ENCODE peak calls at places on chromosomes 13 and 19, in seven cellular contexts. Q is amygdala, X is AG10803, L is NCI-H510A treated with DMSO at 0.1 percent for 48 hours, N is bronchial epithelial cell, A is EL, B is D721Med. C is an unnamed sample.

GRCh38 chr13:40315416-40316064 is 350.9 kb downstream of the FOXO1 start:
- DNase-seq in B (no peak), A (no peak), X (no peak), Q (no peak), N (peak; percentile 74), L (no peak), C (no peak)

GRCh38 chr13:109764474-109765292 is 21.7 kb downstream of the IRS2 start:
- DNase-seq in X (no peak), Q (peak; percentile 11), B (peak; percentile 68), N (peak; percentile 63), L (peak; percentile 23), A (no peak), C (peak; percentile 31)

GRCh38 chr13:57992416-57992815 is 360.9 kb downstream of the PCDH17 start:
- DNase-seq in N (peak; percentile 16), Q (no peak), A (no peak), L (no peak), B (no peak), X (no peak), C (no peak)

GRCh38 chr13:24618219-24618955 is 61.8 kb upstream of the ATP12A start:
- DNase-seq in N (peak; percentile 15), A (no peak), X (no peak), L (no peak), Q (no peak), B (no peak), C (no peak)

GRCh38 chr19:44960906-44961734 is 5.9 kb downstream of the CLPTM1 start:
- DNase-seq in A (no peak), B (no peak), X (no peak), Q (no peak), N (no peak), L (no peak), C (no peak)

GRCh38 chr19:7292352-7292949 is 1.8 kb downstream of the INSR start:
- DNase-seq in Q (no peak), A (no peak), L (no peak), N (no peak), X (no peak), B (no peak), C (no peak)

GRCh38 chr19:38799104-38799503 is 10.1 kb downstream of the LGALS7B start:
- DNase-seq in A (no peak), N (no peak), X (no peak), Q (no peak), B (no peak), L (no peak), C (no peak)

GRCh38 chr13:80339578-80339840 is 1.4 kb downstream of the SPRY2 start:
- DNase-seq in B (no peak), Q (no peak), X (no peak), L (no peak), A (no peak), N (no peak), C (no peak)

GRCh38 chr13:113860051-113860471 is 3.8 kb downstream of the GAS6 start:
- DNase-seq in L (no peak), X (no peak), Q (no peak), N (no peak), B (no peak), A (no peak), C (no peak)

GRCh38 chr13:66353664-66354063 is 876.5 kb downstream of the PCDH9 start:
- DNase-seq in Q (no peak), A (no peak), N (no peak), B (no peak), X (no peak), L (peak; percentile 32), C (peak; percentile 31)

GRCh38 chr13:39893808-39894207 is 238.3 kb downstream of the COG6 start:
- DNase-seq in Q (no peak), A (no peak), N (no peak), L (no peak), X (no peak), B (no peak), C (no peak)

GRCh38 chr19:1997353-1998233 is 17.9 kb downstream of the BTBD2 start:
- DNase-seq in L (no peak), X (no peak), A (no peak), B (no peak), Q (no peak), N (peak; percentile 69), C (no peak)

GRCh38 chr19:47633516-47633915 is 24.6 kb downstream of the BICRA start:
- DNase-seq in N (peak; percentile 95), Q (no peak), A (no peak), X (no peak), B (no peak), L (peak; percentile 33), C (no peak)

GRCh38 chr13:21671793-21672680 is 1.2 kb downstream of the FGF9 start:
- DNase-seq in L (peak; percentile 31), X (no peak), Q (no peak), N (no peak), A (no peak), B (no peak), C (no peak)

GRCh38 chr13:28685892-28686291 is 27.0 kb downstream of the POMP start:
- DNase-seq in A (no peak), L (no peak), B (no peak), X (no peak), N (no peak), Q (no peak), C (no peak)

GRCh38 chr13:67588607-67589006 is 358.5 kb upstream of the PCDH9 start:
- DNase-seq in A (no peak), B (no peak), X (no peak), N (no peak), Q (no peak), L (no peak), C (no peak)

GRCh38 chr13:109205315-109205714 is 575.9 kb downstream of the MYO16 start:
- DNase-seq in N (peak; percentile 17), B (no peak), X (no peak), Q (no peak), A (peak; percentile 17), L (no peak), C (no peak)

GRCh38 chr13:101453784-101454201 is 1.3 kb downstream of the ITGBL1 start:
- DNase-seq in Q (no peak), A (peak; percentile 44), N (peak; percentile 52), L (peak; percentile 1), B (no peak), X (peak; percentile 31), C (no peak)

C was measured in NCI-H2029.